ENCODE peak calls at places on chromosome 22, in eight cellular contexts. A is cardiac muscle cell, G is Peyer's patch, Q is left ventricle myocardium inferior, Y is body of pancreas, F is PC-3, L is tibial nerve, T is AG04450. D is an unnamed sample.

GRCh38 chr22:24118689-24119384 is 62.5 kb upstream of the SUSD2 start:
- DNase-seq in A (no peak), G (no peak), Q (peak; percentile 79), Y (no peak), F (no peak), L (no peak), T (no peak), D (no peak)

GRCh38 chr22:45082795-45083194 is 73.0 kb upstream of the PHF21B start:
- DNase-seq in A (no peak), G (no peak), Q (no peak), Y (no peak), F (peak; percentile 10), L (no peak), T (no peak), D (no peak)

GRCh38 chr22:19886605-19887250 is 32.1 kb upstream of the GNB1L start:
- DNase-seq in A (no peak), G (peak; percentile 69), Q (peak; percentile 17), Y (no peak), F (no peak), L (no peak), T (no peak), D (no peak)

GRCh38 chr22:26826431-26826935 is 169.1 kb downstream of the MIAT start:
- DNase-seq in A (no peak), G (no peak), Q (no peak), Y (no peak), F (no peak), L (no peak), T (no peak), D (peak; percentile 23)

GRCh38 chr22:45218974-45219373 is 21.7 kb downstream of the KIAA0930 start:
- DNase-seq in A (no peak), G (no peak), Q (no peak), Y (no peak), F (no peak), L (no peak), T (no peak), D (no peak)

GRCh38 chr22:43319661-43320486 is 23.3 kb downstream of the SCUBE1 start:
- DNase-seq in A (no peak), G (no peak), Q (no peak), Y (no peak), F (no peak), L (no peak), T (no peak), D (peak; percentile 14)

GRCh38 chr22:28009272-28009827 is 90.3 kb upstream of the PITPNB start:
- DNase-seq in A (peak; percentile 88), G (peak; percentile 87), Q (peak; percentile 69), Y (peak; percentile 83), F (peak; percentile 75), L (peak; percentile 45), T (peak; percentile 67), D (peak; percentile 67)

GRCh38 chr22:39593931-39594285 is 23.4 kb downstream of the CACNA1I start:
- DNase-seq in A (no peak), G (no peak), Q (no peak), Y (no peak), F (no peak), L (no peak), T (no peak), D (no peak)

GRCh38 chr22:43090130-43090789 is 1.1 kb upstream of the TTLL1 start:
- DNase-seq in A (no peak), G (peak; percentile 72), Q (peak; percentile 34), Y (peak; percentile 63), F (peak; percentile 84), L (no peak), T (no peak), D (peak; percentile 75)

GRCh38 chr22:27212617-27213177 is 555.3 kb downstream of the MIAT start:
- DNase-seq in A (peak; percentile 60), G (peak; percentile 84), Q (peak; percentile 33), Y (peak; percentile 80), F (no peak), L (peak; percentile 44), T (peak; percentile 98), D (peak; percentile 83)

GRCh38 chr22:33579448-33580093 is 340.7 kb downstream of the LARGE1 start:
- DNase-seq in A (peak; percentile 78), G (peak; percentile 80), Q (peak; percentile 41), Y (peak; percentile 77), F (peak; percentile 40), L (peak; percentile 16), T (no peak), D (peak; percentile 31)

GRCh38 chr22:45709004-45709739 is 37.5 kb downstream of the ATXN10 start:
- DNase-seq in A (no peak), G (no peak), Q (no peak), Y (no peak), F (peak; percentile 74), L (no peak), T (no peak), D (peak; percentile 95)

GRCh38 chr22:23178512-23179254 is 1.6 kb upstream of the BCR start:
- DNase-seq in A (peak; percentile 82), G (peak; percentile 81), Q (peak; percentile 64), Y (peak; percentile 72), F (peak; percentile 68), L (peak; percentile 51), T (no peak), D (peak; percentile 46)

GRCh38 chr22:45469573-45470383 is 32.9 kb upstream of the FBLN1 start:
- DNase-seq in A (no peak), G (no peak), Q (no peak), Y (no peak), F (peak; percentile 48), L (no peak), T (no peak), D (no peak)

GRCh38 chr22:39967996-39968968 is 8.1 kb downstream of the TMA7B start:
- DNase-seq in A (no peak), G (no peak), Q (peak; percentile 37), Y (peak; percentile 40), F (no peak), L (peak; percentile 51), T (no peak), D (no peak)

DNA sequence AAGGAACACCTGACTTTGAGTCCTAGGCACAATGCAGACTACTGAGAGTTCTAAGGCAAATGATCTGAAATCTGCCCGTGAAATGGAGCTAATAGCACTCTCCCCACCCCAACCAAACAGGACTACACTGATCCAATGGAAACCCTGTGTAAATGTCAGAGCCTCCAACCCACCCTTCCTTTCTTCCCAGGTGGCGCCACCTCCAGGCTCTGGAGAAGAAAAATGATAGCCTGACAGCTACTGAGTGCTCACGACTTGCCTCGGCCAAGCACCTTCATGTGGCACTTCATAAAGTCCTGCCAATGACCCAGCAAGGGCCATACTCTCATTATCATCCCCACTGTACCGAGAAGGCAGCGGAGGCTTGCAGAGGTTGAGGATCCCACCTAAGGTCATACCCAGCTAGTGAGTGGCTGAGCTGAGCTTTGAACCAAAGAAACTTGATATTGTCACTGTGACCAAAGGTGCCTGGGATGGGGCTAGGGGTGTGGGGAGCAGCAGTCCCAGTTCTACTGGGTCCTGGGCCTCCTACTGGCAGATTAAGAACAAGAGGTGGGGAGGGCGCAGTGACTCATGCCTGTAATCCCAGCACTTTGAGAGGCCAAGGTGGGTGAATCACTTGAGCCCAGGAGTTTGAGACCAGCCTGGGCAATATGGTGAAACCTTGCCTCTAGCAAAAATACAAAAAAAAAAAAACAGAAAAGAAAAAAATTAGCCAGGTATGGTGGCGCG is 20.5 kb downstream of the TST start:
- DNase-seq in A (no peak), G (peak; percentile 71), Q (no peak), Y (no peak), F (no peak), L (no peak), T (no peak), D (peak; percentile 68)
- H3K9me3 ChIP-seq in A (no peaks in the 10 kb centered on the region), G (no peaks in the 10 kb centered on the region), Q (no peaks in the 10 kb centered on the region), Y (no peaks in the 10 kb centered on the region), F (no peaks in the 10 kb centered on the region), L (no peaks in the 10 kb centered on the region), T (no peaks in the 10 kb centered on the region), D (no peaks in the 10 kb centered on the region)

GRCh38 chr22:49619301-49619700 is 208.4 kb downstream of the BRD1 start:
- DNase-seq in A (no peak), G (no peak), Q (peak; percentile 8), Y (no peak), F (no peak), L (no peak), T (no peak), D (no peak)

GRCh38 chr22:49620666-49621065 is 207.0 kb downstream of the BRD1 start:
- DNase-seq in A (no peak), G (no peak), Q (peak; percentile 5), Y (peak; percentile 2), F (no peak), L (no peak), T (no peak), D (no peak)

GRCh38 chr22:49621601-49622210 is 206.0 kb downstream of the BRD1 start:
- DNase-seq in A (no peak), G (no peak), Q (peak; percentile 3), Y (peak; percentile 3), F (no peak), L (no peak), T (no peak), D (no peak)

GRCh38 chr22:49618689-49618953 is 209.1 kb downstream of the BRD1 start:
- DNase-seq in A (no peak), G (no peak), Q (peak; percentile 3), Y (no peak), F (no peak), L (no peak), T (no peak), D (no peak)

GRCh38 chr22:49620003-49620556 is 207.6 kb downstream of the BRD1 start:
- DNase-seq in A (no peak), G (no peak), Q (peak; percentile 7), Y (peak; percentile 2), F (no peak), L (no peak), T (no peak), D (no peak)
- H3K9me3 ChIP-seq in A (no peaks in the 10 kb centered on the region), G (no peaks in the 10 kb centered on the region), Q (peaks cover 11% of the 10 kb centered on the region), Y (no peaks in the 10 kb centered on the region), F (no peaks in the 10 kb centered on the region), L (no peaks in the 10 kb centered on the region), T (peaks cover 97% of the 10 kb centered on the region), D (no peaks in the 10 kb centered on the region)

GRCh38 chr22:47207387-47207786 is 444.9 kb downstream of the TBC1D22A start:
- DNase-seq in A (no peak), G (no peak), Q (no peak), Y (no peak), F (no peak), L (no peak), T (no peak), D (no peak)
- H3K9me3 ChIP-seq in A (no peaks in the 10 kb centered on the region), G (no peaks in the 10 kb centered on the region), Q (no peaks in the 10 kb centered on the region), Y (no peaks in the 10 kb centered on the region), F (no peaks in the 10 kb centered on the region), L (no peaks in the 10 kb centered on the region), T (peaks cover 16% of the 10 kb centered on the region), D (no peaks in the 10 kb centered on the region)

GRCh38 chr22:49201046-49201970 is 626.4 kb downstream of the BRD1 start:
- DNase-seq in A (no peak), G (peak; percentile 25), Q (no peak), Y (no peak), F (no peak), L (no peak), T (no peak), D (no peak)

GRCh38 chr22:49197500-49197899 is 630.2 kb downstream of the BRD1 start:
- DNase-seq in A (peak; percentile 0), G (peak; percentile 30), Q (no peak), Y (no peak), F (no peak), L (no peak), T (no peak), D (no peak)

GRCh38 chr22:49199224-49199623 is 628.4 kb downstream of the BRD1 start:
- DNase-seq in A (no peak), G (peak; percentile 17), Q (no peak), Y (no peak), F (no peak), L (no peak), T (no peak), D (no peak)

GRCh38 chr22:49197986-49198704 is 629.5 kb downstream of the BRD1 start:
- DNase-seq in A (no peak), G (peak; percentile 19), Q (no peak), Y (no peak), F (no peak), L (no peak), T (no peak), D (no peak)

GRCh38 chr22:49198705-49199084 is 629.0 kb downstream of the BRD1 start:
- DNase-seq in A (no peak), G (peak; percentile 25), Q (no peak), Y (no peak), F (no peak), L (no peak), T (no peak), D (no peak)
- H3K9me3 ChIP-seq in A (no peaks in the 10 kb centered on the region), G (no peaks in the 10 kb centered on the region), Q (no peaks in the 10 kb centered on the region), Y (no peaks in the 10 kb centered on the region), F (no peaks in the 10 kb centered on the region), L (no peaks in the 10 kb centered on the region), T (peaks cover 89% of the 10 kb centered on the region), D (no peaks in the 10 kb centered on the region)

D was measured in MG63.